ENCODE peak calls at places on chromosome 11, in four cellular contexts. D is HepG2, A is SK-N-SH, S is K562. B is an unnamed sample.

GRCh38 chr11:110156503-110156902 is 63.3 kb downstream of the ZC3H12C start:
- DNase-seq in A (no peak), D (no peak), S (no peak), B (no peak)

GRCh38 chr11:120183701-120184141 is 27.1 kb upstream of the OAF start:
- DNase-seq in A (no peak), D (no peak), S (no peak), B (no peak)

GRCh38 chr11:76794371-76795284 is 11.5 kb downstream of the TSKU start:
- DNase-seq in S (no peak), D (no peak), A (no peak), B (no peak)

GRCh38 chr11:103183981-103184592 is 74.9 kb downstream of the DYNC2H1 start:
- DNase-seq in S (no peak), D (no peak), A (no peak), B (no peak)

GRCh38 chr11:110759972-110760381 is 47.7 kb upstream of the ARHGAP20 start:
- DNase-seq in S (no peak), A (no peak), D (no peak), B (no peak)

GRCh38 chr11:63938481-63939350 is at the start of gene NAA40:
- DNase-seq in D (peak; percentile 92), S (peak; percentile 98), A (peak; percentile 99), B (peak; percentile 96)

GRCh38 chr11:131537729-131538128 is 167.3 kb downstream of the NTM start:
- DNase-seq in A (no peak), S (no peak), D (no peak), B (no peak)

GRCh38 chr11:130674686-130675085 is 226.2 kb downstream of the ADAMTS15 start:
- DNase-seq in D (no peak), A (no peak), S (no peak), B (no peak)

GRCh38 chr11:126387856-126388255 is 32.4 kb downstream of the ST3GAL4 start:
- DNase-seq in D (no peak), A (no peak), S (no peak), B (no peak)

GRCh38 chr11:88383446-88383845 is 45.9 kb upstream of the CTSC start:
- DNase-seq in D (no peak), S (no peak), A (no peak), B (no peak)

GRCh38 chr11:59151761-59152160 is 9.1 kb downstream of the FAM111A start:
- DNase-seq in S (no peak), D (no peak), A (no peak), B (no peak)

GRCh38 chr11:124481365-124482323 is 36.1 kb upstream of the OR8B8 start:
- DNase-seq in A (peak; percentile 4), D (peak; percentile 9), S (peak; percentile 77), B (no peak)

GRCh38 chr11:47967577-47968230 is 12.7 kb upstream of the PTPRJ start:
- DNase-seq in A (no peak), S (no peak), D (no peak), B (no peak)

GRCh38 chr11:126345759-126346585 is 9.5 kb upstream of the ST3GAL4 start:
- DNase-seq in D (no peak), S (peak; percentile 88), A (no peak), B (no peak)

GRCh38 chr11:126797801-126798200 is 202.8 kb downstream of the KIRREL3 start:
- DNase-seq in S (no peak), A (no peak), D (no peak), B (no peak)

GRCh38 chr11:76588455-76589325 is 81.9 kb downstream of the LRRC32 start:
- DNase-seq in A (peak; percentile 10), D (no peak), S (peak; percentile 20), B (no peak)

GRCh38 chr11:34236572-34236971 is 121.2 kb downstream of the ABTB2 start:
- DNase-seq in D (no peak), A (peak; percentile 47), S (peak; percentile 52), B (no peak)

GRCh38 chr11:132088551-132088950 is 718.1 kb downstream of the NTM start:
- DNase-seq in D (no peak), A (no peak), S (no peak), B (no peak)

GRCh38 chr11:126484266-126484665 is 128.8 kb downstream of the ST3GAL4 start:
- DNase-seq in S (no peak), A (no peak), D (peak; percentile 11), B (no peak)

GRCh38 chr11:111460340-111460739 is 51.8 kb downstream of the BTG4 start:
- DNase-seq in A (no peak), S (no peak), D (no peak), B (no peak)

GRCh38 chr11:124310746-124311145 is 3.0 kb downstream of the OR8D1 start:
- DNase-seq in D (no peak), A (no peak), S (no peak), B (no peak)

GRCh38 chr11:90722552-90723190 is 499.8 kb upstream of the CHORDC1 start:
- DNase-seq in D (peak; percentile 68), S (no peak), A (no peak), B (no peak)

GRCh38 chr11:89608234-89608966 is 101.7 kb upstream of the TRIM77 start:
- DNase-seq in A (no peak), S (no peak), D (no peak), B (no peak)

GRCh38 chr11:32213223-32213622 is 122.3 kb downstream of the RCN1 start:
- DNase-seq in S (no peak), A (no peak), D (no peak), B (no peak)

GRCh38 chr11:1837171-1838076 is 1.4 kb upstream of the TNNI2 start:
- DNase-seq in D (peak; percentile 45), A (peak; percentile 97), S (peak; percentile 84), B (no peak)

GRCh38 chr11:15547685-15548084 is 433.0 kb downstream of the INSC start:
- DNase-seq in D (no peak), A (no peak), S (no peak), B (no peak)
- TF ChIP-seq ELF1 in D (no peak), A (no peak), S (no peak), B (no peak)

GRCh38 chr11:3052567-3052966 is 4.7 kb downstream of the CARS1 start:
- DNase-seq in D (no peak), S (no peak), A (no peak), B (no peak)
- TF ChIP-seq ELF1 in D (no peak), S (no peak), A (no peak), B (no peak)

GRCh38 chr11:9138133-9138453 is 46.7 kb upstream of the SCUBE2 start:
- DNase-seq in A (no peak), D (no peak), S (no peak), B (no peak)

GRCh38 chr11:9137293-9138132 is 46.1 kb upstream of the SCUBE2 start:
- DNase-seq in D (peak; percentile 39), A (peak; percentile 77), S (peak; percentile 74), B (peak; percentile 36)

GRCh38 chr11:9139628-9140357 is 48.4 kb upstream of the SCUBE2 start:
- DNase-seq in A (no peak), D (no peak), S (no peak), B (no peak)

GRCh38 chr11:9136731-9137130 is 45.3 kb upstream of the SCUBE2 start:
- DNase-seq in A (no peak), S (no peak), D (no peak), B (no peak)

DNA sequence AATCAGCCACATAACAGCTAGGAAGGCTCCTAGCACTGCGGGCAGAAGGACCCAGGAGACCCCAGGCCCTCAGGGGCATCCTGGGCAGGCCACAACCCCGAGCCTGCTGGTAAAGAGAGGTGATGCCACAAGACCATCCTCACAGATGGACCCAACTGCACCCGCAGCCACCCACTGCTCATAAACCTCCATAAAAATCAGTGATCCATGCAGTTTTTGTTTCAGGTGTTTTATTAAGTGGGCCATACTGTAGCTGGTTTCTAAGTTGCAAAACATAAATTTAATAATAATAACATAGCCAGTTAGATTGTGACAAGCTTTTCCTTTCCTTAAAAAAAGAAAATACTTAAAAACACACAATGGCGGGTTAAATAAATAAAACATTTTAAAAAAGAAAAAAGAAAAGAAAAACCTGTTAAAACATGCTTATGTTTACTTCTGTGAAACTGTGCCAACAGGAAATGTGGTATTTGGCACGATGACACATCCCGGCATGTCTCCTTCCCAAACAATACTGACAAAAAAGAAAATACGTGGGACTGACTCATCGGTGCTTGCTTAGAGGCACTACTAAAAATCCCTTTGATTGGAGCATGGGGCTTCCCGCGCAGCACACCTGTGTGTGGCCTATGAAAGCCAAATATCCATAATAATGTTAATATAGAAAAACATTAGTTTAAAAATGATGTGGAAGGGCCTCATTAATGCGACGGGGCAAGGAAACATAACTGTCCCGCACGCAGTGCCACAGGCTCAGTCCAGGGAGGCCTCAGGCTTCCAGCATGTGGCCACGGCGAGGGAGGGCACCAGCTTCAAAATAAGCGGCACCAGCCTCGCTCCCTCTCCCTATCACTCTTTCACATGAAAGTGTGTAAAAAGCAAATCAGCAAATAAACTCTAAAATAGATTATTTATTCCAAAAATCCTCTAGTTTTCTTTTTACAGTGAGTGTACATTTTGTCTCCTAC is 47.5 kb upstream of the SCUBE2 start:
- DNase-seq in A (no peak), D (peak; percentile 47), S (no peak), B (peak; percentile 75)
- TF ChIP-seq ELF1 in A (no peak), D (no peak), S (no peak), B (no peak)

DNA sequence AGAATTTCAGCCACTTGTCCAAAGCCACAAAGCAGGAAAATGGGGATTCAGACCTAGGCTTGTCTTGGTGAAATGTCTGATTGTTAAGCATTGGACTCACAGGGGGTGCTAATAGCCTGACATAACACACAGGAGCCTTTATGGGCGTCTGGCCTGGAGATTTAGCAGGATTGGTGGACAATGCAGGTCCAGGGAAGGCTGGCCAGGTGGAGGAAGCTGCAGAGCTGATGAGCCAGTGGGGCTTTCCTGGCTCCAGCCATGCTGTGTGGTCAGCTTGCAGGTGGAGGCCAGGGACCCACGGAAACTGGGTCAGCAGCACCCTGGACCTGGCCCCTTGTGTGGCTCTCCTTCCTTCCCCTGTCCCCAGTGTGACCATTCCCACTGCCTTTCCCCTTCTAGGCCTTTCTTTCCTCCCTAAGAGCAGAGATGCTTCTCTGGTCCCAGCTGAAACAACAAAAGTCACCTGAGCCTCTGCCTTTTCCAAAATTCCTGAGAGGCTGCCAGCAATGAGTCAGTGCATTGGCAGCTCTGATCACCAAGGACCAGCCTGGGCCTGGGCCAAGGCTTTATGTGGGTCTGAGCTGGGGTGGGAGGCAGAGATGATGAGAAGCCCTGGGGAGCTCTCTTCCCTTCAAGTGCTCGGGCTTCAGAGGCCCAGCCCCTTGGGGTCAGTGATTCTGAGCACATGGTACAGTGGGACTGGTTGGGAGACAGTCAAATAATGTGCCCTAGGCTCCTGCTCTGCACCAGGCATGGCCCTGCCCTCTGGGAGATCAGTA is 85.2 kb downstream of the CCDC81 start:
- DNase-seq in D (peak; percentile 49), S (no peak), A (peak; percentile 14), B (peak; percentile 27)
- TF ChIP-seq ELF1 in D (no peak), S (no peak), A (no peak), B (no peak)

GRCh38 chr11:17403977-17404759 is 15.7 kb upstream of the KCNJ11 start:
- DNase-seq in S (no peak), D (no peak), A (no peak), B (no peak)
- TF ChIP-seq ELF1 in S (no peak), D (no peak), A (no peak), B (no peak)